ENCODE peak calls at places on chromosomes 6 and 20, in ten cellular contexts. U is pancreas; D is GM12892; K is lower lobe of right lung; W is H9; C is prostate gland; X is activated CD4-positive, alpha-beta T cell treated with anti-CD3 and anti-CD28 coated beads, Interleukin-2, amount 50 U/mL, for 48 hours; B is AG08396; Q is neural crest cell; M is HS-27A. G is an unnamed sample.

GRCh38 chr20:48359692-48360337 is 468.0 kb downstream of the PREX1 start:
- DNase-seq in U (no peak), D (peak; percentile 52), K (no peak), W (no peak), C (no peak), X (no peak), B (no peak), Q (no peak), M (no peak), G (no peak)

GRCh38 chr6:15242937-15243614 is 2.8 kb upstream of the JARID2 start:
- DNase-seq in U (no peak), D (no peak), K (no peak), W (peak; percentile 58), C (no peak), X (no peak), B (no peak), Q (no peak), M (no peak), G (no peak)

GRCh38 chr6:158158748-158159147 is 9.3 kb downstream of the SERAC1 start:
- DNase-seq in U (no peak), D (no peak), K (no peak), W (no peak), C (no peak), X (no peak), B (peak; percentile 29), Q (no peak), M (no peak), G (no peak)

GRCh38 chr6:31821301-31822037 is 6.1 kb upstream of the HSPA1B start:
- DNase-seq in U (peak; percentile 60), D (peak; percentile 67), K (peak; percentile 86), W (peak; percentile 69), C (peak; percentile 59), X (peak; percentile 84), B (no peak), Q (peak; percentile 48), M (no peak), G (peak; percentile 62)

GRCh38 chr20:32511358-32512046 is 73.6 kb downstream of the NOL4L start:
- DNase-seq in U (no peak), D (no peak), K (no peak), W (no peak), C (no peak), X (no peak), B (no peak), Q (no peak), M (no peak), G (no peak)

GRCh38 chr6:80541186-80541585 is 434.7 kb downstream of the BCKDHB start:
- DNase-seq in U (no peak), D (no peak), K (no peak), W (no peak), C (no peak), X (no peak), B (peak; percentile 58), Q (no peak), M (peak; percentile 72), G (no peak)

GRCh38 chr6:152585236-152585635 is 51.9 kb downstream of the SYNE1 start:
- DNase-seq in U (no peak), D (no peak), K (no peak), W (no peak), C (no peak), X (no peak), B (no peak), Q (no peak), M (no peak), G (no peak)

GRCh38 chr6:144315226-144315980 is 30.3 kb downstream of the UTRN start:
- DNase-seq in U (peak; percentile 45), D (no peak), K (no peak), W (no peak), C (no peak), X (no peak), B (no peak), Q (no peak), M (no peak), G (no peak)

GRCh38 chr6:16491666-16492322 is 253.4 kb downstream of the GMPR start:
- DNase-seq in U (no peak), D (no peak), K (no peak), W (no peak), C (no peak), X (no peak), B (no peak), Q (no peak), M (no peak), G (no peak)

GRCh38 chr6:116531675-116532570 is 13.6 kb downstream of the TRAPPC3L start:
- DNase-seq in U (peak; percentile 52), D (no peak), K (peak; percentile 39), W (peak; percentile 71), C (peak; percentile 13), X (peak; percentile 68), B (peak; percentile 40), Q (peak; percentile 57), M (no peak), G (peak; percentile 56)

GRCh38 chr6:116491610-116492330 is 19.7 kb upstream of the CALHM5 start:
- DNase-seq in U (no peak), D (no peak), K (no peak), W (no peak), C (no peak), X (no peak), B (no peak), Q (no peak), M (no peak), G (no peak)

GRCh38 chr20:18404172-18404571 is 62.7 kb downstream of the DZANK1 start:
- DNase-seq in U (no peak), D (no peak), K (no peak), W (no peak), C (no peak), X (no peak), B (no peak), Q (no peak), M (no peak), G (no peak)

GRCh38 chr6:84074988-84075781 is 41.6 kb downstream of the MRAP2 start:
- DNase-seq in U (no peak), D (no peak), K (no peak), W (peak; percentile 78), C (no peak), X (no peak), B (no peak), Q (no peak), M (no peak), G (no peak)

GRCh38 chr6:163826668-163827067 is 412.1 kb downstream of the QKI start:
- DNase-seq in U (no peak), D (no peak), K (no peak), W (no peak), C (no peak), X (no peak), B (no peak), Q (no peak), M (no peak), G (no peak)

G was measured in SK-N-SH.